ENCODE peak calls at places on chromosomes 5 and 9, in ten cellular contexts. B, F, L, C, Z, O, Q, U, T and N are unnamed samples.

GRCh38 chr9:18427691-18428090 is 46.3 kb upstream of the ADAMTSL1 start:
- DNase-seq in C (no peak), B (no peak), Q (no peak), O (no peak), F (peak; percentile 34), L (no peak), T (no peak), Z (no peak), U (no peak), N (no peak)

GRCh38 chr5:158639876-158640570 is 459.7 kb downstream of the EBF1 start:
- DNase-seq in O (peak; percentile 25), F (peak; percentile 69), C (no peak), L (no peak), B (peak; percentile 53), Z (no peak), T (no peak), Q (no peak), U (no peak), N (peak; percentile 3)

GRCh38 chr5:56321236-56321881 is 88.2 kb upstream of the ANKRD55 start:
- DNase-seq in Q (no peak), O (no peak), F (no peak), Z (no peak), B (no peak), C (no peak), U (no peak), L (no peak), T (no peak), N (no peak)

GRCh38 chr9:125172351-125172750 is 17.3 kb downstream of the PPP6C start:
- DNase-seq in B (peak; percentile 45), C (no peak), Q (no peak), T (no peak), L (no peak), Z (no peak), U (peak; percentile 78), O (peak; percentile 47), F (peak; percentile 12), N (no peak)

GRCh38 chr5:35822541-35822940 is 34.1 kb upstream of the IL7R start:
- DNase-seq in O (no peak), T (no peak), U (no peak), B (no peak), Q (no peak), L (peak; percentile 38), F (no peak), C (no peak), Z (no peak), N (no peak)

GRCh38 chr5:54902817-54903473 is 82.4 kb downstream of the ESM1 start:
- DNase-seq in F (peak; percentile 74), O (peak; percentile 78), U (no peak), T (no peak), C (no peak), L (no peak), Z (no peak), Q (no peak), B (peak; percentile 87), N (no peak)

GRCh38 chr9:104682642-104683041 is 11.7 kb upstream of the OR13D1 start:
- DNase-seq in U (peak; percentile 67), T (peak; percentile 25), L (no peak), F (peak; percentile 70), C (no peak), O (peak; percentile 66), B (peak; percentile 58), Z (no peak), Q (peak; percentile 48), N (peak; percentile 62)

GRCh38 chr9:112793213-112793810 is 42.8 kb downstream of the SNX30 start:
- DNase-seq in O (peak; percentile 56), T (peak; percentile 59), F (peak; percentile 68), U (peak; percentile 78), B (peak; percentile 70), L (peak; percentile 75), C (peak; percentile 81), Q (peak; percentile 83), Z (no peak), N (peak; percentile 44)

GRCh38 chr9:72149231-72149975 is at the start of gene GDA:
- DNase-seq in F (no peak), Z (peak; percentile 87), B (no peak), Q (peak; percentile 42), C (no peak), O (no peak), L (no peak), T (no peak), U (no peak), N (no peak)

GRCh38 chr5:180599981-180600553 is 8.8 kb upstream of the SCGB3A1 start:
- DNase-seq in B (no peak), O (no peak), Z (no peak), F (no peak), T (peak; percentile 27), C (no peak), Q (no peak), U (no peak), L (no peak), N (no peak)

GRCh38 chr5:116411101-116411571 is 163.5 kb downstream of the SEMA6A start:
- DNase-seq in F (peak; percentile 6), U (no peak), Q (no peak), T (no peak), O (peak; percentile 32), C (peak; percentile 66), B (no peak), L (no peak), Z (no peak), N (no peak)

GRCh38 chr5:178590141-178590923 is at the start of gene COL23A1:
- DNase-seq in B (peak; percentile 27), Q (peak; percentile 59), F (peak; percentile 37), C (peak; percentile 77), Z (no peak), O (peak; percentile 58), U (peak; percentile 61), L (peak; percentile 6), T (peak; percentile 90), N (peak; percentile 13)

GRCh38 chr9:109536859-109537258 is 38.8 kb upstream of the PTPN3 start:
- DNase-seq in Q (no peak), T (no peak), F (no peak), B (no peak), U (no peak), L (no peak), O (no peak), Z (no peak), C (no peak), N (no peak)

GRCh38 chr5:156094001-156094400 is 233.0 kb upstream of the SGCD start:
- DNase-seq in Q (no peak), T (no peak), Z (no peak), L (no peak), U (no peak), B (peak; percentile 78), C (no peak), O (no peak), F (no peak), N (no peak)

GRCh38 chr5:168941901-168942300 is 359.0 kb downstream of the SLIT3 start:
- DNase-seq in F (peak; percentile 22), U (no peak), T (peak; percentile 44), B (no peak), O (no peak), C (no peak), Q (no peak), L (no peak), Z (no peak), N (no peak)

GRCh38 chr9:70987986-70988385 is 133.4 kb downstream of the TRPM3 start:
- DNase-seq in Z (no peak), O (peak; percentile 68), Q (no peak), C (no peak), T (no peak), F (peak; percentile 80), B (peak; percentile 96), L (no peak), U (no peak), N (no peak)

GRCh38 chr9:86548220-86548619 is 194.0 kb upstream of the TUT7 start:
- DNase-seq in T (no peak), Q (no peak), B (no peak), U (no peak), F (no peak), C (no peak), Z (no peak), O (no peak), L (no peak), N (no peak)

GRCh38 chr5:59216845-59217244 is 634.0 kb downstream of the RAB3C start:
- DNase-seq in C (no peak), O (no peak), F (no peak), T (no peak), B (no peak), U (no peak), Z (no peak), L (no peak), Q (no peak), N (no peak)

GRCh38 chr5:59221769-59222168 is 638.9 kb downstream of the RAB3C start:
- DNase-seq in O (no peak), Q (no peak), C (no peak), F (no peak), B (no peak), Z (no peak), U (no peak), L (no peak), T (no peak), N (no peak)

GRCh38 chr5:59212596-59212995 is 629.7 kb downstream of the RAB3C start:
- DNase-seq in U (no peak), T (no peak), Q (no peak), O (no peak), L (no peak), Z (no peak), C (no peak), F (no peak), B (no peak), N (peak; percentile 48)

GRCh38 chr5:59222687-59223511 is 640.0 kb downstream of the RAB3C start:
- DNase-seq in L (no peak), U (no peak), Q (no peak), F (peak; percentile 36), B (no peak), T (no peak), C (no peak), O (peak; percentile 12), Z (no peak), N (peak; percentile 23)

GRCh38 chr5:59218424-59219045 is 635.7 kb downstream of the RAB3C start:
- DNase-seq in O (peak; percentile 47), F (peak; percentile 14), Q (peak; percentile 45), T (peak; percentile 13), B (peak; percentile 4), Z (no peak), C (no peak), U (peak; percentile 43), L (no peak), N (peak; percentile 49)
- TF ChIP-seq CTCF in O (peak; percentile 13), F (peak; percentile 30), Q (peak; percentile 69), T (peak; percentile 66), B (peak; percentile 48), Z (peak; percentile 88), C (no peak), U (peak; percentile 52), L (no peak), N (no peak)

GRCh38 chr9:35660966-35661413 is 2.9 kb downstream of the CCDC107 start:
- DNase-seq in O (peak; percentile 77), Q (no peak), F (peak; percentile 58), U (peak; percentile 55), C (peak; percentile 80), T (no peak), Z (no peak), B (peak; percentile 55), L (no peak), N (peak; percentile 26)
- TF ChIP-seq CTCF in O (peak; percentile 70), Q (peak; percentile 54), F (peak; percentile 48), U (peak; percentile 58), C (peak; percentile 45), T (peak; percentile 53), Z (peak; percentile 84), B (peak; percentile 61), L (no peak), N (peak; percentile 52)

GRCh38 chr9:132673355-132673754 is 3.1 kb downstream of the GTF3C4 start:
- DNase-seq in O (peak; percentile 68), T (peak; percentile 53), Q (peak; percentile 74), Z (no peak), U (peak; percentile 76), L (no peak), B (peak; percentile 52), F (peak; percentile 66), C (no peak), N (peak; percentile 64)
- TF ChIP-seq CTCF in O (peak; percentile 50), T (peak; percentile 37), Q (no peak), Z (peak; percentile 62), U (peak; percentile 28), L (no peak), B (peak; percentile 47), F (peak; percentile 37), C (no peak), N (peak; percentile 34)

GRCh38 chr5:73498057-73498992 is at the start of gene BTF3:
- DNase-seq in C (peak; percentile 97), Q (peak; percentile 97), B (peak; percentile 97), Z (peak; percentile 97), F (peak; percentile 96), O (peak; percentile 97), U (peak; percentile 98), T (peak; percentile 91), L (peak; percentile 88), N (peak; percentile 92)
- TF ChIP-seq CTCF in C (no peak), Q (no peak), B (no peak), Z (no peak), F (no peak), O (no peak), U (no peak), T (no peak), L (no peak), N (no peak)